ENCODE peak calls at places on chromosomes 5 and 9, in five cellular contexts. One of them, this sample, is unnamed.

GRCh38 chr5:93342563-93343061 is 238.4 kb downstream of the NR2F1-AS1 start:
- DNase-seq in GM12865: peak; percentile 78
- DNase-seq in ureter: no peak
- DNase-seq in NCI-H2029: no peak
- DNase-seq in choroid plexus epithelial cell: no peak
- DNase-seq in this sample: no peak

GRCh38 chr5:80761176-80761575 is 106.4 kb upstream of the DHFR start:
- DNase-seq in GM12865: no peak
- DNase-seq in ureter: no peak
- DNase-seq in NCI-H2029: no peak
- DNase-seq in choroid plexus epithelial cell: no peak
- DNase-seq in this sample: no peak

GRCh38 chr9:111676116-111676515 is 14.7 kb downstream of the GNG10 start:
- DNase-seq in GM12865: no peak
- DNase-seq in ureter: no peak
- DNase-seq in NCI-H2029: no peak
- DNase-seq in choroid plexus epithelial cell: no peak
- DNase-seq in this sample: no peak

GRCh38 chr5:169648725-169649124 is 11.7 kb downstream of the DOCK2 start:
- DNase-seq in GM12865: no peak
- DNase-seq in ureter: no peak
- DNase-seq in NCI-H2029: no peak
- DNase-seq in choroid plexus epithelial cell: peak; percentile 11
- DNase-seq in this sample: peak; percentile 69

GRCh38 chr9:123954921-123955320 is 25.0 kb upstream of the DENND1A start:
- DNase-seq in GM12865: no peak
- DNase-seq in ureter: no peak
- DNase-seq in NCI-H2029: no peak
- DNase-seq in choroid plexus epithelial cell: peak; percentile 56
- DNase-seq in this sample: no peak

GRCh38 chr9:20621553-20622329 is 558 bp downstream of the MLLT3 start:
- DNase-seq in GM12865: peak; percentile 87
- DNase-seq in ureter: peak; percentile 85
- DNase-seq in NCI-H2029: no peak
- DNase-seq in choroid plexus epithelial cell: peak; percentile 80
- DNase-seq in this sample: peak; percentile 22

GRCh38 chr5:150945947-150946346 is 41.2 kb upstream of the ZNF300 start:
- DNase-seq in GM12865: no peak
- DNase-seq in ureter: no peak
- DNase-seq in NCI-H2029: no peak
- DNase-seq in choroid plexus epithelial cell: peak; percentile 9
- DNase-seq in this sample: no peak

GRCh38 chr5:1004598-1005361 is 3.8 kb upstream of the NKD2 start:
- DNase-seq in GM12865: no peak
- DNase-seq in ureter: peak; percentile 76
- DNase-seq in NCI-H2029: no peak
- DNase-seq in choroid plexus epithelial cell: peak; percentile 33
- DNase-seq in this sample: no peak

GRCh38 chr5:168987540-168988300 is 313.2 kb downstream of the SLIT3 start:
- DNase-seq in GM12865: peak; percentile 59
- DNase-seq in ureter: peak; percentile 75
- DNase-seq in NCI-H2029: peak; percentile 45
- DNase-seq in choroid plexus epithelial cell: peak; percentile 79
- DNase-seq in this sample: peak; percentile 18

GRCh38 chr5:67310169-67310568 is 113.6 kb upstream of the CD180 start:
- DNase-seq in GM12865: no peak
- DNase-seq in ureter: no peak
- DNase-seq in NCI-H2029: no peak
- DNase-seq in choroid plexus epithelial cell: no peak
- DNase-seq in this sample: no peak

GRCh38 chr5:31477971-31478370 is 53.9 kb downstream of the DROSHA start:
- DNase-seq in GM12865: no peak
- DNase-seq in ureter: no peak
- DNase-seq in NCI-H2029: no peak
- DNase-seq in choroid plexus epithelial cell: no peak
- DNase-seq in this sample: no peak

GRCh38 chr5:10519729-10520128 is 44.1 kb upstream of the ANKRD33B start:
- DNase-seq in GM12865: peak; percentile 64
- DNase-seq in ureter: no peak
- DNase-seq in NCI-H2029: no peak
- DNase-seq in choroid plexus epithelial cell: no peak
- DNase-seq in this sample: no peak

GRCh38 chr5:96067902-96068614 is 106.4 kb upstream of the ELL2 start:
- DNase-seq in GM12865: peak; percentile 5
- DNase-seq in ureter: no peak
- DNase-seq in NCI-H2029: no peak
- DNase-seq in choroid plexus epithelial cell: peak; percentile 92
- DNase-seq in this sample: peak; percentile 92

This sample was measured in non-pigmented ciliary epithelial cell.